ENCODE peak calls at places on chromosomes 5 and 9, in four cellular contexts. One of them, this sample, is unnamed.

GRCh38 chr9:137516144-137516917 is 33.9 kb downstream of the PNPLA7 start:
- DNase-seq in progenitor cell of endocrine pancreas: no peak
- DNase-seq in HFF-Myc: no peak
- DNase-seq in PC-9: no peak
- DNase-seq in this sample: no peak

GRCh38 chr5:129271309-129271708 is 176.8 kb downstream of the ISOC1 start:
- DNase-seq in progenitor cell of endocrine pancreas: no peak
- DNase-seq in HFF-Myc: no peak
- DNase-seq in PC-9: no peak
- DNase-seq in this sample: no peak

GRCh38 chr5:12683249-12683648 is 779.0 kb upstream of the CTNND2 start:
- DNase-seq in progenitor cell of endocrine pancreas: no peak
- DNase-seq in HFF-Myc: no peak
- DNase-seq in PC-9: no peak
- DNase-seq in this sample: no peak

GRCh38 chr5:164772122-164772521 is 1266.7 kb downstream of the MAT2B start:
- DNase-seq in progenitor cell of endocrine pancreas: no peak
- DNase-seq in HFF-Myc: no peak
- DNase-seq in PC-9: no peak
- DNase-seq in this sample: no peak

GRCh38 chr5:116388564-116389258 is 185.9 kb downstream of the SEMA6A start:
- DNase-seq in progenitor cell of endocrine pancreas: no peak
- DNase-seq in HFF-Myc: no peak
- DNase-seq in PC-9: no peak
- DNase-seq in this sample: no peak

GRCh38 chr9:37061763-37062162 is 27.7 kb upstream of the PAX5 start:
- DNase-seq in progenitor cell of endocrine pancreas: no peak
- DNase-seq in HFF-Myc: no peak
- DNase-seq in PC-9: no peak
- DNase-seq in this sample: no peak

GRCh38 chr9:116147821-116148220 is 5.8 kb upstream of the PAPPA start:
- DNase-seq in progenitor cell of endocrine pancreas: no peak
- DNase-seq in HFF-Myc: no peak
- DNase-seq in PC-9: no peak
- DNase-seq in this sample: no peak

GRCh38 chr9:530681-531080 is 310.8 kb upstream of the DMRT1 start:
- DNase-seq in progenitor cell of endocrine pancreas: no peak
- DNase-seq in HFF-Myc: no peak
- DNase-seq in PC-9: no peak
- DNase-seq in this sample: no peak

GRCh38 chr5:176151286-176151685 is 86.9 kb upstream of the SIMC1 start:
- DNase-seq in progenitor cell of endocrine pancreas: no peak
- DNase-seq in HFF-Myc: no peak
- DNase-seq in PC-9: no peak
- DNase-seq in this sample: no peak

GRCh38 chr5:93598141-93598996 is 15.3 kb downstream of the NR2F1 start:
- DNase-seq in progenitor cell of endocrine pancreas: no peak
- DNase-seq in HFF-Myc: no peak
- DNase-seq in PC-9: no peak
- DNase-seq in this sample: no peak

GRCh38 chr5:23389543-23390215 is 117.7 kb upstream of the PRDM9 start:
- DNase-seq in progenitor cell of endocrine pancreas: no peak
- DNase-seq in HFF-Myc: no peak
- DNase-seq in PC-9: no peak
- DNase-seq in this sample: no peak
- TF ChIP-seq CTCF in progenitor cell of endocrine pancreas: no peak
- TF ChIP-seq CTCF in HFF-Myc: no peak
- TF ChIP-seq CTCF in PC-9: no peak
- TF ChIP-seq CTCF in this sample: no peak

GRCh38 chr5:167587768-167588167 is 703.7 kb upstream of the WWC1 start:
- DNase-seq in progenitor cell of endocrine pancreas: peak; percentile 19
- DNase-seq in HFF-Myc: peak; percentile 16
- DNase-seq in PC-9: no peak
- DNase-seq in this sample: no peak
- TF ChIP-seq CTCF in progenitor cell of endocrine pancreas: peak; percentile 68
- TF ChIP-seq CTCF in HFF-Myc: peak; percentile 61
- TF ChIP-seq CTCF in PC-9: peak; percentile 60
- TF ChIP-seq CTCF in this sample: peak; percentile 75

DNA sequence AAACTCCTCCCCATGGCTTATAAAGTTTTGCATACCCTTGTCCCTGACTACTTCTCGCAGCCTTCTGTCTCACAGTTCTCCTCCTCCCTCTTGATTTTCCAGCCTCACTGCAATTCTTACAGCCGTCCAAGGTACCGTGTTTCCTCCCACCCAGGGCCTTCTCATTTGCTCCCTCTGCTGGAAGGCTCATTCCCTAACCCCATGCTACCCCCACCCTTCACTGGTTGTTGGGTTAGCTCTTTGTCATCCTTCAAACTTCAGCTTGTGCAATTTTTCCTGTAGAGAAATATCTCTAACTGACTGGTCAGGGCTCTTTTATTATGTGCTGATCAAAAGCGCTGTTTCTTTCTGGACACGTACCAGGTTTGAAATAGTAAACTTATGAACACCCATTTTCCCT is 329.2 kb downstream of the EBF1 start:
- DNase-seq in progenitor cell of endocrine pancreas: no peak
- DNase-seq in HFF-Myc: no peak
- DNase-seq in PC-9: no peak
- DNase-seq in this sample: no peak
- TF ChIP-seq CTCF in progenitor cell of endocrine pancreas: peak; percentile 34
- TF ChIP-seq CTCF in HFF-Myc: peak; percentile 49
- TF ChIP-seq CTCF in PC-9: no peak
- TF ChIP-seq CTCF in this sample: peak; percentile 49

GRCh38 chr9:99632349-99633038 is 189.2 kb upstream of the NR4A3 start:
- DNase-seq in progenitor cell of endocrine pancreas: no peak
- DNase-seq in HFF-Myc: no peak
- DNase-seq in PC-9: no peak
- DNase-seq in this sample: no peak

GRCh38 chr9:99626424-99626823 is 195.3 kb upstream of the NR4A3 start:
- DNase-seq in progenitor cell of endocrine pancreas: no peak
- DNase-seq in HFF-Myc: no peak
- DNase-seq in PC-9: no peak
- DNase-seq in this sample: no peak

GRCh38 chr9:99624499-99625233 is 197.0 kb upstream of the NR4A3 start:
- DNase-seq in progenitor cell of endocrine pancreas: no peak
- DNase-seq in HFF-Myc: no peak
- DNase-seq in PC-9: no peak
- DNase-seq in this sample: no peak

GRCh38 chr9:99633260-99633659 is 188.4 kb upstream of the NR4A3 start:
- DNase-seq in progenitor cell of endocrine pancreas: no peak
- DNase-seq in HFF-Myc: no peak
- DNase-seq in PC-9: no peak
- DNase-seq in this sample: no peak

DNA sequence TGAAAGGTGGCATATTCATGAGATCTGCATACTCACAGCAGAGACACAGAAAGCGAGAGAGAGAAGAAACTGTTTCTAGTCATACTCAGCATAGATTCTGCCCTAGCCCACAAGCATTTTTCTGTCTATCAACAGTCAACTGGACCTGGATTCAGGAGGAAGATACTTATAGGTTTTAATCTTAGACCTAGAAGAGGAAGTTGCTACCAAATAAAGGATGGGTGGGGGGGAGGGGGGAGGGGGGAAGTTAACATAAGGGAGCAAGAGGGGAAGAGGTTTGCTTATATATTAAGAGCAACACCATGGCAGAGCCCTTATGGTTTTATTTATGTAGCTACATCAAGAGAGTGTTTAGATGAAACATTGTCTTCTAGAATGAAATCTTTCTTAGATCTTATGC is 192.8 kb upstream of the NR4A3 start:
- DNase-seq in progenitor cell of endocrine pancreas: no peak
- DNase-seq in HFF-Myc: no peak
- DNase-seq in PC-9: no peak
- DNase-seq in this sample: no peak
- TF ChIP-seq CTCF in progenitor cell of endocrine pancreas: no peak
- TF ChIP-seq CTCF in HFF-Myc: no peak
- TF ChIP-seq CTCF in PC-9: no peak
- TF ChIP-seq CTCF in this sample: no peak

DNA sequence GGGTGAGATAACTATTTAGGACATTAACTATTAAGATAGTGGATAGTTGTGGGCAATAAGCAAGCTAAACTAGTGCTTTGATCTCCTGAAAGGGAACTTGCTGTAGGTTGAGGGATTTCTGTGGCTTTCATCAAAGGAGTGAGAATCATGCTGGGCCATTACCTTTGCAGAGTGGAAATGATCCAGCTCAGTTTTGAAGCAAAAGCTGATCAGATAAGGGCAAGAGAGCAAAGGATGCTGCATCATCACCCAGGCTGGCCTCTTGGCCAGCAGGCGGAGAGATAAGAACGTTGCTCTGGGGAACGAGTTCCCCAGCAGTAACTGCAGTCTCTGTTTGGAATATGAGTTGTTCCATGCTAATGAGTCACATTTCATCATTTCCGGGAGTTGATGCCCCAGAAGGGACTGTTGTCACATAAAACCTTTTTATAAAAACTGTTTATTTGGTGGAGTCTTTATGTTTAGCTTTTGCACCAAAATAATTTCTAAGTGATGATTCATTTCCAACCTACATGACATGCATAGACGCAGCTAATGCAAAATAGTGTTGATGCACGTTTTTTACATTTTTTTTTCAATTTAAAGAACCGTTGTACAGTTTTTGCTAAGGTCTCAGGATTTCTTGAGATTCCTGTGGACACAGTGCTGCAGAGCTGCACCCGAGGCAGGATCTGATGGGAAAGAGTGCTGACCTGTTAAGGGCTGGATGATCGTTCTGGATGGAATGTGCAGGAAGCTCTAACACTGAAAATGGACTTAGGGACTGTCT is 99.3 kb downstream of the ACTBL2 start:
- DNase-seq in progenitor cell of endocrine pancreas: no peak
- DNase-seq in HFF-Myc: peak; percentile 91
- DNase-seq in PC-9: peak; percentile 89
- DNase-seq in this sample: no peak
- TF ChIP-seq CTCF in progenitor cell of endocrine pancreas: no peak
- TF ChIP-seq CTCF in HFF-Myc: peak; percentile 63
- TF ChIP-seq CTCF in PC-9: no peak
- TF ChIP-seq CTCF in this sample: no peak

DNA sequence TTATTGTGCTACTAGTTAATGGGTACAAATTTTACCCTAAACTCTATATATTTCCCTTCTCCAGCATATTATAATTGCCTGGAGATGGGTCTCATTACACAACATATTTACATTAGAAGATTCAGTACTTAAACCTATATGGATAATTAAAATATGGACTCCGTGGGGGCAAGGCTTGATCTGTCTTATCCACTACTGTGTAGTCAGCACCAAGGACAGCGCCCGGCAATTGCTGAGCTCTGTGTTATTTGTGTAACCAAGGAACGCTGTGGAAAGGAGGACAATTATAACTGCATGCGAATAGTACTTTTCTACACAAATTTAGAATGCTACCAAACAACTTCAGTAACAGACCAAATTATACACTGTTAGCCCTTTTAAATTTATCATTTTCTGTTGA is 77.7 kb downstream of the DNAH5 start:
- DNase-seq in progenitor cell of endocrine pancreas: peak; percentile 70
- DNase-seq in HFF-Myc: peak; percentile 22
- DNase-seq in PC-9: no peak
- DNase-seq in this sample: no peak
- TF ChIP-seq CTCF in progenitor cell of endocrine pancreas: no peak
- TF ChIP-seq CTCF in HFF-Myc: no peak
- TF ChIP-seq CTCF in PC-9: no peak
- TF ChIP-seq CTCF in this sample: no peak

DNA sequence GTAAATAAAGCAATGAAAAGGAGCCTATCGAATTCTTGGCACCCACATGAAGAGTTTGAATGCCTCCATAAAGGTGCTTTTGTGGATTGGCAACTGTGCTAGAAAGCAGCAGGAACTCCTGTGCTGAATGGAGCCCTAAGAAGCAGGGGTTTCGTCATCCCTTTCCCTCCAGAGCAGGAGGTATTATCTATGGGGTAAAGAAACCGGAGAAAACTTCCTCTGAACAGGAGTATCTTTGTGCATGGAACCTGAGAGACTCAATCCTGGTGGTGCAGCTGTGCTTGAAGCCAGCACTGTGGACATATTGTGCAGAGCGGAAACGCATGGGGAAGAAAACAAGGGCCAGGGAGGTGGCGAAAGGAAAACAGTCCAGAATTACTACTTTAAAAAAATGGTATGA is 148.4 kb upstream of the OTULINL start:
- DNase-seq in progenitor cell of endocrine pancreas: no peak
- DNase-seq in HFF-Myc: no peak
- DNase-seq in PC-9: no peak
- DNase-seq in this sample: no peak
- TF ChIP-seq CTCF in progenitor cell of endocrine pancreas: no peak
- TF ChIP-seq CTCF in HFF-Myc: no peak
- TF ChIP-seq CTCF in PC-9: no peak
- TF ChIP-seq CTCF in this sample: no peak

DNA sequence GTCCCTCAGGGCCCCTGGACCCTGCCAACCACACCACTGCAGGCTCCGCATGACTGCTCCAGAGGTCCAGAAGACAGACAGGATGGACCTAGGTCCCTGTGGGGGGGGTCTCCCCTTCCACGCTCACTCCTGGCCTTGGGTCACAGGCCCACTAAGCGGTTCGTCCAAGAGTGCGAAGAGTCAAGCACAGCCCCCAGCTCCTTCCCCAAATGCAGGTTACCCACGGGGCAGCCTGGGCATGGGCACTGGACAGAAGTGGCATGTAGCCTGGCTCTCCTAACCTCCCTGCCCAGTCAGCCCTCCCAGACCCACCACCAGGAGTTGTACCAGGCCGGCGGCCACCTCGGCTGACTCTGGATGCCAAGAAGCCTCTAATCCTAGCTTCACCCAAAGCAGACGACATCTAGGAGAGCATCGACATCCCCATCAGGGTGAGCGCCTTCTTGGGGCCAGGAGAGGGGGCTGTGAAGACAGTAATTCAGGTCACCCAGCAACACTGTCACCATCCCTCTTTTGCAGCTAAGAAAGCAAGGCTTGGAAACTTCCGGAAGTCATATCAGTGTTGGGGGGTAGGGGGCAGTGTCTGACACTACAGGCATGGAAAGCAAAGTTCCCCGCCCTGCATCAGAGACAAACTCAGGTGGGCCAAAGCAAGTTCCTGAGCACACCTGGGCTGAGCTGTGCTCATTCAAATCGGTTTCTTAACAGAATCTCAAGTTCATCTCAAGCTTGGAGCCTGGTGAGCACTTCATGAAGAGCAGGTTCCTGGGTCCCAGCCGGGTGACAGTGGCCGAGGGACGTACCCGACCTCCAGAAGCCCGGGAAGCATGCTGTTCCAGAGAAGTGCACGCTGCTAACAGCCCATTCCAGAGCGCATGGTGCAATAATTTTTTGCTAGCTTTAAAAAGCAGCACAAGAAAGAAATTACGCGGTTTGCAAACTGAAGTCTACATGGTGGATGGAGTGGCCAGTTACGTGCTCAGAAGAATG is 68.7 kb downstream of the SEMA4D start:
- DNase-seq in progenitor cell of endocrine pancreas: no peak
- DNase-seq in HFF-Myc: no peak
- DNase-seq in PC-9: no peak
- DNase-seq in this sample: no peak
- TF ChIP-seq CTCF in progenitor cell of endocrine pancreas: peak; percentile 43
- TF ChIP-seq CTCF in HFF-Myc: peak; percentile 42
- TF ChIP-seq CTCF in PC-9: peak; percentile 18
- TF ChIP-seq CTCF in this sample: peak; percentile 34

GRCh38 chr9:107674937-107675277 is 185.3 kb upstream of the KLF4 start:
- DNase-seq in progenitor cell of endocrine pancreas: no peak
- DNase-seq in HFF-Myc: peak; percentile 27
- DNase-seq in PC-9: no peak
- DNase-seq in this sample: no peak
- TF ChIP-seq CTCF in progenitor cell of endocrine pancreas: no peak
- TF ChIP-seq CTCF in HFF-Myc: peak; percentile 31
- TF ChIP-seq CTCF in PC-9: no peak
- TF ChIP-seq CTCF in this sample: no peak